ENCODE peak calls at places on chromosomes 16 and 17, in nine cellular contexts. Q is GM12891, F is stomach, T is sigmoid colon, U is esophagus muscularis mucosa, E is H1, L is spleen, Y is K562, B is vagina. W is an unnamed sample.

GRCh38 chr16:12971216-12971615 is 69.8 kb downstream of the SHISA9 start:
- DNase-seq in L (no peak), F (peak), Q (no peak), B (no peak), E (no peak), Y (peak), U (no peak), T (no peak), W (no peak)

GRCh38 chr16:47990676-47991075 is 165.1 kb downstream of the ABCC12 start:
- DNase-seq in Y (no peak), F (no peak), E (no peak), U (peak), L (no peak), B (peak), Q (no peak), T (no peak), W (no peak)

GRCh38 chr16:48611329-48612137 is 1.6 kb upstream of the N4BP1 start:
- DNase-seq in T (no peak), Q (no peak), F (peak), U (no peak), B (peak), E (no peak), L (peak), Y (peak), W (no peak)

GRCh38 chr16:2904922-2905240 is 6.8 kb upstream of the FLYWCH1 start:
- DNase-seq in U (no peak), Y (no peak), E (no peak), Q (no peak), F (peak), B (no peak), T (peak), L (no peak), W (no peak)

GRCh38 chr17:16243811-16244567 is 27.0 kb downstream of the PIGL start:
- DNase-seq in U (no peak), Y (peak), L (no peak), Q (no peak), E (no peak), B (no peak), F (no peak), T (no peak), W (no peak)

GRCh38 chr16:53043462-53043861 is 9.2 kb downstream of the CHD9NB start:
- DNase-seq in L (no peak), Q (no peak), B (no peak), U (no peak), F (no peak), Y (no peak), T (no peak), E (no peak), W (no peak)

GRCh38 chr17:71899317-71899716 is 221.5 kb upstream of the SOX9 start:
- DNase-seq in Q (no peak), L (no peak), B (no peak), U (no peak), Y (no peak), T (no peak), E (no peak), F (no peak), W (no peak)

GRCh38 chr16:73527191-73527590 is 479.3 kb upstream of the ZFHX3 start:
- DNase-seq in E (no peak), Y (no peak), L (no peak), T (no peak), Q (no peak), F (no peak), U (no peak), B (no peak), W (no peak)

GRCh38 chr17:57810740-57811632 is 38.9 kb downstream of the MRPS23 start:
- DNase-seq in Q (no peak), T (peak), B (no peak), L (no peak), Y (no peak), U (peak), F (no peak), E (no peak), W (peak)

GRCh38 chr16:23754594-23755483 is at the start of gene CHP2:
- DNase-seq in L (no peak), T (no peak), E (no peak), F (no peak), Q (no peak), Y (peak), B (no peak), U (no peak), W (no peak)

GRCh38 chr16:67055712-67056487 is 27.0 kb downstream of the CBFB start:
- DNase-seq in U (no peak), Q (peak), E (no peak), L (no peak), F (no peak), T (no peak), B (no peak), Y (peak), W (no peak)

GRCh38 chr16:75575976-75576375 is 9.8 kb downstream of the GABARAPL2 start:
- DNase-seq in L (no peak), U (no peak), Y (no peak), E (no peak), Q (no peak), B (no peak), T (no peak), F (no peak), W (no peak)

GRCh38 chr16:5615868-5616642 is 518.5 kb upstream of the EEF2KMT start:
- DNase-seq in B (no peak), Q (peak), L (peak), T (peak), F (peak), E (peak), U (no peak), Y (peak), W (peak)

GRCh38 chr17:38428150-38428642 is at the start of gene ARHGAP23:
- DNase-seq in B (no peak), Y (peak), T (peak), U (no peak), L (peak), Q (no peak), F (peak), E (peak), W (peak)

GRCh38 chr16:61820398-61820797 is 215.8 kb downstream of the CDH8 start:
- DNase-seq in U (no peak), T (no peak), B (no peak), Y (no peak), E (no peak), L (no peak), Q (no peak), F (no peak), W (no peak)

GRCh38 chr17:27356091-27356705 is 62.3 kb downstream of the WSB1 start:
- DNase-seq in Q (no peak), Y (peak), L (no peak), E (no peak), T (no peak), U (no peak), F (no peak), B (no peak), W (no peak)

GRCh38 chr16:65154321-65154720 is 32.5 kb upstream of the CDH11 start:
- DNase-seq in Q (no peak), Y (no peak), E (no peak), B (no peak), T (no peak), U (no peak), L (no peak), F (no peak), W (no peak)

GRCh38 chr17:67993153-67993997 is 2.9 kb downstream of the C17orf58 start:
- DNase-seq in E (peak), T (peak), B (no peak), Y (peak), L (peak), F (peak), Q (peak), U (peak), W (peak)

GRCh38 chr17:9729034-9729650 is 62.2 kb downstream of the DHRS7C start:
- DNase-seq in Q (peak), F (no peak), L (no peak), T (no peak), Y (peak), B (no peak), U (no peak), E (no peak), W (no peak)

GRCh38 chr17:28643979-28644781 is 778 bp downstream of the BLTP2 start:
- DNase-seq in E (peak), U (no peak), Y (peak), T (peak), Q (peak), F (peak), B (no peak), L (peak), W (no peak)
- TF ChIP-seq POLR2A in E (no peak), U (no peak), Y (no peak), T (no peak), Q (no peak), F (no peak), B (no peak), L (no peak), W (no peak)

GRCh38 chr17:73305845-73306836 is 5.7 kb downstream of the CDC42EP4 start:
- DNase-seq in B (no peak), T (no peak), F (no peak), Q (no peak), E (no peak), U (no peak), Y (no peak), L (no peak), W (no peak)
- TF ChIP-seq POLR2AphosphoS5 in B (no peak), T (no peak), F (no peak), Q (no peak), E (no peak), U (no peak), Y (no peak), L (no peak), W (no peak)

GRCh38 chr17:35981246-35981645 is at the start of gene CCL16:
- DNase-seq in E (no peak), B (no peak), T (no peak), F (no peak), L (no peak), U (no peak), Y (no peak), Q (no peak), W (no peak)
- TF ChIP-seq POLR2A in E (no peak), B (no peak), T (no peak), F (no peak), L (no peak), U (no peak), Y (no peak), Q (no peak), W (no peak)

GRCh38 chr16:30052671-30053372 is 12.7 kb upstream of the ALDOA start:
- DNase-seq in F (peak), L (peak), U (peak), Y (peak), T (peak), E (peak), Q (peak), B (no peak), W (peak)

GRCh38 chr16:30054959-30055553 is 10.5 kb upstream of the ALDOA start:
- DNase-seq in Q (no peak), E (peak), F (peak), Y (peak), T (no peak), B (no peak), L (peak), U (no peak), W (peak)

GRCh38 chr16:30051518-30051917 is 14.0 kb upstream of the ALDOA start:
- DNase-seq in F (no peak), T (no peak), L (no peak), Q (no peak), Y (no peak), E (no peak), B (no peak), U (no peak), W (no peak)

GRCh38 chr16:30054451-30054850 is 11.1 kb upstream of the ALDOA start:
- DNase-seq in Q (no peak), T (no peak), L (no peak), Y (no peak), B (no peak), F (no peak), E (no peak), U (no peak), W (no peak)

DNA sequence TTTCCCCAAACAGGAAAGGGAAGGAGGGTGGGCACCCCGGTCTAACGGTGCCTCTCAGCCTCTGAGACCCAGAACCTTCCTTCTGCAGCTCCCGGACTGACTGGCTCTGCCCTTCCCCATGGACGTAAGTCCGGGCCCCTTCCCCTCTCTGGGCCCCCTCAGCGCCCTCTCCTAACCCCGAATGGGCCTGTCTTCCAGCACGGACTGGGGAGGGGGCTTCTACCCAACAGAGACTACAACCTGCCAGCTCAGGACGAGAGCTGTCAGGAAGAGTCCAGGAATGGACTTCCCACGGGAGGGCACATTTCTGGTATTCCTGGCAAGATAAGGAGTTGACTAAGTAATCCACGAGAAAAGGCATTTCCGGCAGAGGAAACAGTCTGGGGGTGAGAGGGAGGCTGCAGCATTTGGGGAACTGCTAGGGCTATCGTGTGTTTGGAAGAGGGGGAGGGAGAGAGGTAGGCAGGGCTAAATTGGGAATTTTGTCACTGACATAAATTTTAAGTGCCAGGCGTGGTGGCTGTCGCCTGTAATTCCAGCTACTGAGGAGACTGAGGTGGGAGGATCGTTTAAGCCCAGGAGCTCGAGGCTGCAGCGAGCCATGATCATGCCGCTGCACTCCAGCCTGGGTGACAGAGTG is 12.1 kb upstream of the ALDOA start:
- DNase-seq in B (no peak), T (no peak), Q (no peak), F (no peak), U (no peak), Y (peak), L (no peak), E (no peak), W (no peak)
- TF ChIP-seq POLR2AphosphoS5 in B (no peak), T (no peak), Q (no peak), F (no peak), U (no peak), Y (no peak), L (no peak), E (no peak), W (no peak)